ENCODE peak calls at places on chromosomes 1 and 21, in ten cellular contexts. Y, W, O, I, V, J, E, C, M and K are unnamed samples.

GRCh38 chr21:37507716-37508115 is 141.1 kb downstream of the DYRK1A start:
- DNase-seq in Y (no peak), W (no peak), O (no peak), I (no peak), V (no peak), J (no peak), E (no peak), C (no peak), M (no peak), K (no peak)

GRCh38 chr1:50684185-50684584 is 260.9 kb upstream of the DMRTA2 start:
- DNase-seq in Y (no peak), W (no peak), O (no peak), I (no peak), V (no peak), J (no peak), E (no peak), C (no peak), M (no peak), K (no peak)

GRCh38 chr1:228894442-228894989 is 159.2 kb downstream of the RHOU start:
- DNase-seq in Y (no peak), W (no peak), O (no peak), I (no peak), V (no peak), J (no peak), E (no peak), C (no peak), M (no peak), K (no peak)

GRCh38 chr1:6454856-6455751 is 10.9 kb downstream of the TNFRSF25 start:
- DNase-seq in Y (no peak), W (peak; percentile 48), O (no peak), I (no peak), V (no peak), J (peak; percentile 25), E (no peak), C (peak; percentile 29), M (no peak), K (no peak)

GRCh38 chr1:23216771-23217420 is 406 bp downstream of the HTR1D start:
- DNase-seq in Y (peak; percentile 18), W (peak; percentile 36), O (no peak), I (no peak), V (peak; percentile 13), J (no peak), E (no peak), C (no peak), M (peak; percentile 34), K (no peak)

GRCh38 chr21:44475266-44475665 is 20.0 kb downstream of the LRRC3 start:
- DNase-seq in Y (no peak), W (no peak), O (no peak), I (no peak), V (no peak), J (no peak), E (no peak), C (no peak), M (no peak), K (no peak)

GRCh38 chr1:211874521-211875347 is 44.2 kb upstream of the LPGAT1 start:
- DNase-seq in Y (no peak), W (no peak), O (no peak), I (no peak), V (no peak), J (no peak), E (no peak), C (no peak), M (peak; percentile 40), K (no peak)

GRCh38 chr1:6198646-6199297 is 623 bp downstream of the RPL22 start:
- DNase-seq in Y (peak; percentile 24), W (no peak), O (no peak), I (no peak), V (no peak), J (no peak), E (no peak), C (no peak), M (no peak), K (no peak)

GRCh38 chr1:152047607-152047953 is 10.8 kb upstream of the S100A11 start:
- DNase-seq in Y (no peak), W (peak; percentile 58), O (peak; percentile 85), I (no peak), V (no peak), J (peak; percentile 87), E (no peak), C (peak; percentile 90), M (no peak), K (no peak)

GRCh38 chr1:232769718-232770117 is 35.5 kb upstream of the MAP10 start:
- DNase-seq in Y (no peak), W (no peak), O (no peak), I (no peak), V (no peak), J (no peak), E (peak; percentile 13), C (peak; percentile 14), M (no peak), K (no peak)

GRCh38 chr21:38811257-38811656 is 5.5 kb downstream of the ETS2 start:
- DNase-seq in Y (no peak), W (peak; percentile 70), O (peak; percentile 66), I (no peak), V (no peak), J (peak; percentile 88), E (peak; percentile 86), C (peak; percentile 94), M (no peak), K (peak; percentile 95)

GRCh38 chr1:92882817-92883216 is 51.0 kb downstream of the RPL5 start:
- DNase-seq in Y (peak; percentile 59), W (no peak), O (no peak), I (peak; percentile 21), V (no peak), J (no peak), E (no peak), C (no peak), M (no peak), K (no peak)

GRCh38 chr1:3491291-3492246 is 37.1 kb downstream of the ARHGEF16 start:
- DNase-seq in Y (peak; percentile 86), W (peak; percentile 92), O (peak; percentile 40), I (peak; percentile 80), V (peak; percentile 53), J (peak; percentile 27), E (no peak), C (peak; percentile 76), M (peak; percentile 87), K (peak; percentile 23)

GRCh38 chr1:210598135-210598652 is 269.5 kb downstream of the HHAT start:
- DNase-seq in Y (no peak), W (peak; percentile 83), O (peak; percentile 83), I (peak; percentile 43), V (no peak), J (peak; percentile 77), E (peak; percentile 93), C (peak; percentile 97), M (peak; percentile 41), K (peak; percentile 99)

GRCh38 chr1:9615316-9616063 is 26.8 kb downstream of the TMEM201 start:
- DNase-seq in Y (peak; percentile 55), W (peak; percentile 85), O (no peak), I (peak; percentile 37), V (peak; percentile 8), J (peak; percentile 42), E (no peak), C (peak; percentile 72), M (peak; percentile 60), K (peak; percentile 28)

GRCh38 chr1:35202048-35202719 is 9.2 kb upstream of the SFPQ start:
- DNase-seq in Y (peak; percentile 68), W (peak; percentile 83), O (peak; percentile 46), I (peak; percentile 72), V (peak; percentile 89), J (peak; percentile 85), E (peak; percentile 48), C (peak; percentile 90), M (peak; percentile 52), K (peak; percentile 80)

GRCh38 chr1:152759453-152760173 is 1.8 kb downstream of the KPRP start:
- DNase-seq in Y (no peak), W (no peak), O (no peak), I (no peak), V (no peak), J (no peak), E (no peak), C (no peak), M (no peak), K (no peak)

GRCh38 chr1:115041654-115042053 is 12.0 kb downstream of the TSHB start:
- DNase-seq in Y (no peak), W (no peak), O (no peak), I (no peak), V (no peak), J (peak; percentile 17), E (no peak), C (no peak), M (no peak), K (no peak)

GRCh38 chr1:84377480-84378095 is 20.7 kb upstream of the DNASE2B start:
- DNase-seq in Y (no peak), W (peak; percentile 65), O (peak; percentile 35), I (no peak), V (no peak), J (peak; percentile 91), E (peak; percentile 16), C (peak; percentile 92), M (no peak), K (peak; percentile 70)

GRCh38 chr1:203166192-203166940 is 9.3 kb downstream of the MYBPH start:
- DNase-seq in Y (no peak), W (peak; percentile 53), O (no peak), I (peak; percentile 53), V (no peak), J (no peak), E (no peak), C (peak; percentile 20), M (peak; percentile 13), K (no peak)

GRCh38 chr1:245310605-245311531 is 156.1 kb downstream of the KIF26B start:
- DNase-seq in Y (no peak), W (peak; percentile 45), O (no peak), I (peak; percentile 10), V (no peak), J (no peak), E (no peak), C (peak; percentile 22), M (peak; percentile 32), K (no peak)

GRCh38 chr21:41168391-41169257 is 664 bp downstream of the BACE2 start:
- DNase-seq in Y (no peak), W (peak; percentile 74), O (no peak), I (peak; percentile 63), V (peak; percentile 43), J (peak; percentile 50), E (no peak), C (peak; percentile 61), M (peak; percentile 72), K (peak; percentile 10)

GRCh38 chr1:160862151-160863061 is at the start of gene CD244:
- DNase-seq in Y (peak; percentile 61), W (no peak), O (no peak), I (peak; percentile 46), V (no peak), J (no peak), E (no peak), C (no peak), M (peak; percentile 53), K (no peak)